ENCODE peak calls at places on chromosomes 3 and 15, in nine cellular contexts. X is H7; R is AG08395; U is progenitor cell of endocrine pancreas; D is GM04503; A is stimulated activated CD8-positive, alpha-beta memory T cell treated with anti-CD3 and anti-CD28 coated beads, Interleukin-2, amount 100 ng/mL, for 1 hour; C is neural progenitor cell; V is effector CD4-positive, alpha-beta T cell; N is anterior cingulate cortex. K is an unnamed sample.

GRCh38 chr3:49351521-49352011 is 6.6 kb downstream of the GPX1 start:
- DNase-seq in D (peak), A (no peak), R (peak), U (no peak), N (no peak), X (peak), V (no peak), C (no peak), K (no peak)

GRCh38 chr15:97694456-97694855 is 266.0 kb upstream of the ARRDC4 start:
- DNase-seq in C (no peak), D (no peak), X (no peak), A (no peak), N (no peak), V (no peak), U (no peak), R (no peak), K (no peak)

GRCh38 chr3:105327662-105328337 is 38.9 kb upstream of the ALCAM start:
- DNase-seq in U (no peak), X (no peak), C (no peak), N (no peak), V (no peak), D (no peak), A (no peak), R (no peak), K (no peak)

GRCh38 chr3:37992271-37993066 is 1.9 kb downstream of the VILL start:
- DNase-seq in R (no peak), V (no peak), U (no peak), A (no peak), N (no peak), D (no peak), X (peak), C (no peak), K (no peak)

GRCh38 chr3:11195721-11196332 is 41.5 kb downstream of the HRH1 start:
- DNase-seq in N (no peak), C (peak), R (peak), U (no peak), V (no peak), X (no peak), D (no peak), A (no peak), K (no peak)

GRCh38 chr3:64291956-64292355 is 66.7 kb upstream of the PRICKLE2 start:
- DNase-seq in V (no peak), R (peak), A (no peak), D (peak), C (no peak), X (no peak), U (no peak), N (no peak), K (no peak)

GRCh38 chr3:132210476-132211346 is 106.5 kb upstream of the ACP3 start:
- DNase-seq in X (no peak), R (no peak), D (no peak), V (no peak), C (peak), A (no peak), N (no peak), U (peak), K (no peak)

GRCh38 chr3:119352235-119352634 is 58.1 kb downstream of the ARHGAP31 start:
- DNase-seq in V (peak), C (no peak), D (no peak), U (no peak), X (no peak), A (peak), N (no peak), R (no peak), K (no peak)

GRCh38 chr3:112302881-112303761 is 9.1 kb upstream of the SLC9C1 start:
- DNase-seq in C (peak), D (no peak), N (no peak), R (no peak), X (peak), U (no peak), V (no peak), A (no peak), K (no peak)

GRCh38 chr3:112973325-112974177 is 1.4 kb downstream of the CD200R1 start:
- DNase-seq in V (peak), U (no peak), N (no peak), A (no peak), C (no peak), X (no peak), D (no peak), R (no peak), K (no peak)

GRCh38 chr3:147400999-147401398 is 5.3 kb downstream of the ZIC4 start:
- DNase-seq in C (no peak), N (no peak), R (no peak), V (no peak), A (no peak), D (no peak), U (no peak), X (no peak), K (no peak)

GRCh38 chr3:171640520-171641412 is 169.5 kb downstream of the PLD1 start:
- DNase-seq in D (no peak), X (no peak), V (no peak), R (no peak), U (no peak), C (peak), A (no peak), N (no peak), K (no peak)

GRCh38 chr3:37115451-37115850 is 58.9 kb downstream of the LRRFIP2 start:
- DNase-seq in U (no peak), R (no peak), C (no peak), N (no peak), V (no peak), X (no peak), D (no peak), A (no peak), K (no peak)

GRCh38 chr15:49686626-49687025 is 65.8 kb downstream of the DTWD1 start:
- DNase-seq in D (no peak), U (no peak), V (no peak), C (no peak), A (no peak), N (no peak), R (peak), X (no peak), K (no peak)

GRCh38 chr3:29751647-29752263 is 470.9 kb downstream of the RBMS3 start:
- DNase-seq in C (no peak), U (no peak), N (no peak), D (no peak), X (no peak), V (no peak), A (no peak), R (no peak), K (no peak)

GRCh38 chr3:97940034-97940433 is 32.2 kb downstream of the RIOX2 start:
- DNase-seq in N (no peak), R (no peak), A (no peak), X (no peak), D (no peak), C (peak), U (no peak), V (no peak), K (no peak)

GRCh38 chr3:191076903-191077552 is 122.0 kb upstream of the OSTN start:
- DNase-seq in X (no peak), U (no peak), N (no peak), C (no peak), A (no peak), V (no peak), D (no peak), R (no peak), K (no peak)

GRCh38 chr15:40937762-40938529 is 8.8 kb downstream of the DLL4 start:
- DNase-seq in N (no peak), R (peak), C (no peak), U (no peak), A (no peak), D (no peak), V (no peak), X (peak), K (no peak)

K was measured in ureter.